ENCODE peak calls at places on chromosome 1, in six cellular contexts. Q, H, R, T, C and A are unnamed samples.

GRCh38 chr1:119613769-119614358 is 34.2 kb downstream of the ZNF697 start:
- DNase-seq in Q (peak; percentile 84), H (peak; percentile 90), R (peak; percentile 69), T (peak; percentile 36), C (peak; percentile 88), A (peak; percentile 69)

GRCh38 chr1:25568834-25569598 is 25.6 kb downstream of the LDLRAP1 start:
- DNase-seq in Q (no peak), H (no peak), R (peak; percentile 89), T (no peak), C (no peak), A (no peak)

GRCh38 chr1:61975621-61976020 is 219.0 kb upstream of the L1TD1 start:
- DNase-seq in Q (no peak), H (no peak), R (no peak), T (no peak), C (no peak), A (no peak)

GRCh38 chr1:62229932-62230331 is 35.3 kb downstream of the L1TD1 start:
- DNase-seq in Q (no peak), H (no peak), R (no peak), T (no peak), C (no peak), A (no peak)

GRCh38 chr1:211518330-211519289 is 26.6 kb upstream of the RD3 start:
- DNase-seq in Q (no peak), H (no peak), R (no peak), T (no peak), C (no peak), A (no peak)

GRCh38 chr1:196056966-196057365 is 551.3 kb downstream of the KCNT2 start:
- DNase-seq in Q (no peak), H (no peak), R (no peak), T (no peak), C (no peak), A (no peak)

GRCh38 chr1:39047374-39048229 is 21.5 kb downstream of the NDUFS5 start:
- DNase-seq in Q (no peak), H (no peak), R (peak; percentile 97), T (no peak), C (no peak), A (no peak)

GRCh38 chr1:211557894-211558625 is 20.9 kb downstream of the SLC30A1 start:
- DNase-seq in Q (no peak), H (no peak), R (peak; percentile 28), T (no peak), C (no peak), A (no peak)

GRCh38 chr1:2050482-2050792 is 226 bp downstream of the PRKCZ start:
- DNase-seq in Q (no peak), H (no peak), R (no peak), T (no peak), C (no peak), A (no peak)

GRCh38 chr1:239997515-239998311 is 94.0 kb upstream of the FMN2 start:
- DNase-seq in Q (no peak), H (no peak), R (peak; percentile 11), T (no peak), C (no peak), A (no peak)